ENCODE peak calls at places on chromosomes 1 and 21, in eight cellular contexts. One of them, this sample, is unnamed.

GRCh38 chr1:208235983-208236761 is 8.0 kb downstream of the PLXNA2 start:
- DNase-seq in activated CD4-positive, alpha-beta memory T cell treated with anti-CD3 and anti-CD28 coated beads for 36 hours: no peak
- DNase-seq in OCI-LY7: no peak
- DNase-seq in CD8-positive, alpha-beta T cell: no peak
- DNase-seq in HS-5: no peak
- DNase-seq in bronchial epithelial cell: peak
- DNase-seq in GM12865: peak
- DNase-seq in sigmoid colon: peak
- DNase-seq in this sample: peak

GRCh38 chr1:192066202-192066601 is 92.1 kb upstream of the RGS18 start:
- DNase-seq in OCI-LY7: no peak
- DNase-seq in bronchial epithelial cell: peak
- DNase-seq in HS-5: no peak
- DNase-seq in CD8-positive, alpha-beta T cell: no peak
- DNase-seq in sigmoid colon: no peak
- DNase-seq in GM12865: no peak
- DNase-seq in activated CD4-positive, alpha-beta memory T cell treated with anti-CD3 and anti-CD28 coated beads for 36 hours: no peak
- DNase-seq in this sample: no peak

GRCh38 chr1:154425172-154425571 is 20.0 kb downstream of the IL6R start:
- DNase-seq in GM12865: no peak
- DNase-seq in bronchial epithelial cell: peak
- DNase-seq in HS-5: no peak
- DNase-seq in OCI-LY7: no peak
- DNase-seq in sigmoid colon: no peak
- DNase-seq in activated CD4-positive, alpha-beta memory T cell treated with anti-CD3 and anti-CD28 coated beads for 36 hours: no peak
- DNase-seq in CD8-positive, alpha-beta T cell: no peak
- DNase-seq in this sample: no peak

GRCh38 chr1:14974361-14974760 is 179.2 kb upstream of the TMEM51 start:
- DNase-seq in OCI-LY7: no peak
- DNase-seq in activated CD4-positive, alpha-beta memory T cell treated with anti-CD3 and anti-CD28 coated beads for 36 hours: no peak
- DNase-seq in HS-5: no peak
- DNase-seq in bronchial epithelial cell: no peak
- DNase-seq in sigmoid colon: no peak
- DNase-seq in CD8-positive, alpha-beta T cell: no peak
- DNase-seq in GM12865: no peak
- DNase-seq in this sample: no peak

GRCh38 chr1:110233861-110234260 is 23.7 kb downstream of the KCNC4 start:
- DNase-seq in OCI-LY7: no peak
- DNase-seq in sigmoid colon: no peak
- DNase-seq in bronchial epithelial cell: no peak
- DNase-seq in HS-5: no peak
- DNase-seq in activated CD4-positive, alpha-beta memory T cell treated with anti-CD3 and anti-CD28 coated beads for 36 hours: no peak
- DNase-seq in CD8-positive, alpha-beta T cell: no peak
- DNase-seq in GM12865: no peak
- DNase-seq in this sample: no peak

GRCh38 chr1:17056586-17056985 is 2.8 kb upstream of the SDHB start:
- DNase-seq in CD8-positive, alpha-beta T cell: no peak
- DNase-seq in bronchial epithelial cell: no peak
- DNase-seq in GM12865: no peak
- DNase-seq in sigmoid colon: no peak
- DNase-seq in activated CD4-positive, alpha-beta memory T cell treated with anti-CD3 and anti-CD28 coated beads for 36 hours: no peak
- DNase-seq in HS-5: no peak
- DNase-seq in OCI-LY7: no peak
- DNase-seq in this sample: no peak

GRCh38 chr1:32964461-32965250 is at the start of gene RNF19B:
- DNase-seq in sigmoid colon: peak
- DNase-seq in CD8-positive, alpha-beta T cell: peak
- DNase-seq in GM12865: peak
- DNase-seq in activated CD4-positive, alpha-beta memory T cell treated with anti-CD3 and anti-CD28 coated beads for 36 hours: peak
- DNase-seq in OCI-LY7: peak
- DNase-seq in HS-5: peak
- DNase-seq in bronchial epithelial cell: peak
- DNase-seq in this sample: peak

GRCh38 chr21:33135925-33136324 is 66.0 kb downstream of the OLIG1 start:
- DNase-seq in sigmoid colon: no peak
- DNase-seq in GM12865: no peak
- DNase-seq in activated CD4-positive, alpha-beta memory T cell treated with anti-CD3 and anti-CD28 coated beads for 36 hours: no peak
- DNase-seq in bronchial epithelial cell: no peak
- DNase-seq in CD8-positive, alpha-beta T cell: no peak
- DNase-seq in OCI-LY7: no peak
- DNase-seq in HS-5: no peak
- DNase-seq in this sample: no peak

GRCh38 chr1:172499636-172500141 is 33.3 kb upstream of the SUCO start:
- DNase-seq in sigmoid colon: no peak
- DNase-seq in OCI-LY7: no peak
- DNase-seq in HS-5: no peak
- DNase-seq in CD8-positive, alpha-beta T cell: no peak
- DNase-seq in GM12865: no peak
- DNase-seq in activated CD4-positive, alpha-beta memory T cell treated with anti-CD3 and anti-CD28 coated beads for 36 hours: peak
- DNase-seq in bronchial epithelial cell: peak
- DNase-seq in this sample: no peak

GRCh38 chr21:29511076-29511475 is 212.4 kb downstream of the BACH1 start:
- DNase-seq in OCI-LY7: no peak
- DNase-seq in HS-5: no peak
- DNase-seq in sigmoid colon: no peak
- DNase-seq in activated CD4-positive, alpha-beta memory T cell treated with anti-CD3 and anti-CD28 coated beads for 36 hours: no peak
- DNase-seq in CD8-positive, alpha-beta T cell: no peak
- DNase-seq in GM12865: no peak
- DNase-seq in bronchial epithelial cell: no peak
- DNase-seq in this sample: no peak

GRCh38 chr1:110605446-110605845 is 712 bp downstream of the KCNA2 start:
- DNase-seq in bronchial epithelial cell: no peak
- DNase-seq in sigmoid colon: no peak
- DNase-seq in activated CD4-positive, alpha-beta memory T cell treated with anti-CD3 and anti-CD28 coated beads for 36 hours: no peak
- DNase-seq in GM12865: no peak
- DNase-seq in CD8-positive, alpha-beta T cell: no peak
- DNase-seq in OCI-LY7: no peak
- DNase-seq in HS-5: no peak
- DNase-seq in this sample: no peak

GRCh38 chr1:110234691-110235090 is 24.6 kb downstream of the KCNC4 start:
- DNase-seq in bronchial epithelial cell: peak
- DNase-seq in sigmoid colon: no peak
- DNase-seq in OCI-LY7: no peak
- DNase-seq in HS-5: no peak
- DNase-seq in CD8-positive, alpha-beta T cell: no peak
- DNase-seq in GM12865: no peak
- DNase-seq in activated CD4-positive, alpha-beta memory T cell treated with anti-CD3 and anti-CD28 coated beads for 36 hours: peak
- DNase-seq in this sample: no peak

GRCh38 chr1:24866211-24867063 is 63.6 kb downstream of the RUNX3 start:
- DNase-seq in CD8-positive, alpha-beta T cell: no peak
- DNase-seq in activated CD4-positive, alpha-beta memory T cell treated with anti-CD3 and anti-CD28 coated beads for 36 hours: peak
- DNase-seq in GM12865: peak
- DNase-seq in bronchial epithelial cell: no peak
- DNase-seq in HS-5: no peak
- DNase-seq in sigmoid colon: no peak
- DNase-seq in OCI-LY7: no peak
- DNase-seq in this sample: no peak